ENCODE peak calls at places on chromosomes 13 and 19, in ten cellular contexts. L is transverse colon; S is breast epithelium; W is CD8-positive, alpha-beta memory T cell; C is cardiac muscle cell; J is adrenal gland; F is bronchial epithelial cell; G is BE2C; A is brain microvascular endothelial cell; N is BJ. M is an unnamed sample. For H3K27me3 and H3K36me3, the result is how much of the 10 kb centered on the place peaks cover.

GRCh38 chr13:19596960-19597361 is 35.6 kb upstream of the TPTE2 start:
- DNase-seq in S (no peak), N (no peak), F (peak), G (no peak), W (no peak), A (no peak), J (no peak), C (peak), L (no peak), M (peak)

GRCh38 chr13:37715606-37716015 is 117.0 kb upstream of the POSTN start:
- DNase-seq in N (no peak), F (peak), S (no peak), L (no peak), A (peak), G (no peak), J (no peak), C (peak), W (no peak), M (no peak)

GRCh38 chr13:84553252-84553651 is 671.0 kb upstream of the SLITRK1 start:
- DNase-seq in L (no peak), F (peak), C (no peak), N (no peak), J (peak), G (no peak), S (no peak), W (no peak), A (no peak), M (no peak)

GRCh38 chr13:29956771-29957170 is 106.4 kb upstream of the UBL3 start:
- DNase-seq in J (no peak), S (no peak), W (no peak), G (no peak), F (no peak), A (no peak), C (no peak), N (no peak), L (no peak), M (no peak)

GRCh38 chr19:58154287-58154678 is 3.7 kb upstream of the ZNF329 start:
- DNase-seq in N (no peak), S (peak), C (peak), A (peak), L (peak), W (no peak), F (peak), J (peak), G (no peak), M (no peak)

GRCh38 chr19:2055871-2056809 is 5.1 kb upstream of the MKNK2 start:
- DNase-seq in F (peak), N (no peak), C (peak), A (no peak), S (no peak), J (no peak), L (peak), G (no peak), W (no peak), M (peak)

GRCh38 chr19:54455786-54456422 is 6.9 kb downstream of the LENG8 start:
- DNase-seq in W (no peak), F (no peak), S (no peak), L (no peak), C (no peak), G (no peak), J (no peak), N (no peak), A (no peak), M (no peak)

GRCh38 chr13:36919206-36919832 is 719 bp downstream of the SMAD9 start:
- DNase-seq in F (no peak), W (no peak), C (peak), J (peak), N (no peak), L (peak), G (peak), A (no peak), S (no peak), M (peak)

GRCh38 chr13:72920097-72920496 is 138.2 kb downstream of the PIBF1 start:
- DNase-seq in J (no peak), S (no peak), A (no peak), C (no peak), G (no peak), W (no peak), N (no peak), L (no peak), F (no peak), M (peak)

GRCh38 chr19:17105548-17105947 is 30.0 kb downstream of the MYO9B start:
- DNase-seq in A (no peak), N (no peak), J (no peak), G (no peak), W (no peak), L (no peak), F (no peak), S (no peak), C (no peak), M (no peak)

GRCh38 chr13:39557285-39557955 is 45.6 kb downstream of the LHFPL6 start:
- DNase-seq in G (no peak), L (no peak), N (no peak), A (no peak), F (no peak), J (no peak), S (no peak), W (no peak), C (no peak), M (no peak)

GRCh38 chr13:39559838-39560237 is 43.2 kb downstream of the LHFPL6 start:
- DNase-seq in L (no peak), N (no peak), G (no peak), J (no peak), A (no peak), W (no peak), F (no peak), C (no peak), S (no peak), M (no peak)

GRCh38 chr13:39552233-39552632 is 50.8 kb downstream of the LHFPL6 start:
- DNase-seq in C (no peak), L (no peak), A (no peak), W (no peak), N (no peak), G (no peak), F (no peak), S (no peak), J (no peak), M (no peak)

GRCh38 chr13:39554371-39554770 is 48.6 kb downstream of the LHFPL6 start:
- DNase-seq in G (no peak), C (no peak), S (no peak), W (no peak), J (no peak), A (no peak), F (no peak), N (no peak), L (no peak), M (no peak)

GRCh38 chr13:39556856-39557255 is 46.1 kb downstream of the LHFPL6 start:
- DNase-seq in S (no peak), C (no peak), W (no peak), L (no peak), F (no peak), A (no peak), G (no peak), J (no peak), N (no peak), M (no peak)
- H3K27me3 ChIP-seq in S (under half), C (under half), W (under half), L (under half), F (under half), A (under half), G (under half), J (under half), N (under half), M (under half)

DNA sequence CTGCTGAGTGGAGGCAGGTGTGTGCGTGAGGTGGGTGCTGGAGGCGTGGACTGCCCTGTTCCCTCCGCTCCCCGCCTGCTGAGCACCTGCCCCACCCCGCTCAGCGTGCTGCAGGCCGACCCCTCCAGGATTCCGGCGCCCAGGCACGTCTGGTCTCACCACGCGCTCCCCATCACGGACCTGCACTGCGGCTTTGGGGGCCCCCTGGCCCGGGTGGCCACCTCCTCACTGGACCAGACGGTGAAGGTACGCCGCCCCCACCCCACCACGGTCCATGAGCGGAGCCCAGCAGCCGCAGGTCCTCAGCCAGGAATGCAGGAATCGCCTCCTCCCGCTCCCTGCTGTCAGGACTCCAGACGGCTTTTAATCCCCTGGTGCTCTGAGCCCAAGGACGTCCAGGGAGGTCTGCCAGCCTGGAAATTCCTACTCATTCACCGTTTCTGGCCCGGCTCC is 6.0 kb downstream of the WDR18 start:
- DNase-seq in W (no peak), J (peak), L (no peak), A (no peak), N (no peak), S (no peak), F (no peak), G (no peak), C (no peak), M (peak)
- H3K36me3 ChIP-seq in W (under half), J (under half), L (under half), A (under half), N (under half), S (under half), F (under half), G (half or more), C (under half), M (under half)

GRCh38 chr19:3272952-3273351 is 48.5 kb downstream of the CELF5 start:
- DNase-seq in C (no peak), G (no peak), S (no peak), J (no peak), L (no peak), F (no peak), N (no peak), A (no peak), W (no peak), M (no peak)
- H3K27me3 ChIP-seq in C (under half), G (under half), S (under half), J (under half), L (half or more), F (under half), N (under half), A (under half), W (under half), M (under half)

DNA sequence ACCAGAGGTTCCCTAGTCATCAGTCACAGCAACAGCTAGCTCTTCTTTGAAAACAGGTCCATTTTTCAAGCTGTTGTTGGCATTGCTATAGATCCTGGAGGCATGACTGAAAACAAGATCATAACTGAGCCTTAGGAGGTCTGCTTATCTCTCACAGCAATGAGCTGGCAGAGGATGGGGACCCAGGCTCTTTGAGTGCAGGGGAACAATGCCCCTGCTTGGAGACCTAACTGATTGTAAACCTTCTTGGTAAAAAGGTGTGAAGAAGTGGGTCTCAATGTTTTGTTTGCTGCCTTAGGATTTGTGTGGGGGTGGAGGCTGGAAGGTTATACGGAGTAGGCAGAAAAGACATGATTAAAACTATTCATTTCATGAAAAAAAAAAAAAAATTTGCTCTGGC is 94.6 kb downstream of the EFNB2 start:
- DNase-seq in W (no peak), F (peak), A (peak), J (no peak), S (no peak), N (no peak), L (no peak), G (no peak), C (peak), M (no peak)
- H3K36me3 ChIP-seq in W (under half), F (under half), A (under half), J (under half), S (under half), N (under half), L (under half), G (under half), C (under half), M (under half)

DNA sequence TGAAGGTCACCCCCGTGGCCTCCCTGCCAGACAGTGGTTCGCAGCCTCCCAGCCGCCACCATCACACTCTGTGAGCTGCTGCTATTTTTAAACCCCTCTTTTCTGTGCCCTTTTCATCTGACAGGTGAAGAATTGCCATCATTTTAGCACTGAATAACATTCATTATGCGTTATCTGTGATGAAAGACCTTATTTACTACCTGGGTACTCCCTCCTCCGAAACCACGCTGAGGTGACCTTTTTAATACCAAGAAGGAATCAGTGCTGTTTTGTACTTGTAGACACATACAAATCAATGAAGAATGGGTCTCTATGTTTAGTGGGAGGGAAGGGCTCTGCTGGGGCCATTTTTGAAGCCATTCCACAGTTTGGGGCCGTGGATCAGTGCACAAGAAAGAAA is 148.9 kb upstream of the GPR12 start:
- DNase-seq in J (no peak), S (no peak), W (no peak), F (no peak), G (no peak), L (no peak), N (no peak), C (no peak), A (no peak), M (no peak)
- H3K27me3 ChIP-seq in J (under half), S (under half), W (under half), F (under half), G (under half), L (under half), N (under half), C (under half), A (under half), M (under half)

GRCh38 chr19:15928321-15928720 is 6.0 kb downstream of the CYP4F11 start:
- DNase-seq in W (no peak), F (no peak), N (no peak), A (no peak), C (no peak), S (no peak), G (no peak), J (no peak), L (no peak), M (no peak)
- H3K36me3 ChIP-seq in W (under half), F (under half), N (under half), A (under half), C (under half), S (under half), G (under half), J (under half), L (under half), M (under half)

DNA sequence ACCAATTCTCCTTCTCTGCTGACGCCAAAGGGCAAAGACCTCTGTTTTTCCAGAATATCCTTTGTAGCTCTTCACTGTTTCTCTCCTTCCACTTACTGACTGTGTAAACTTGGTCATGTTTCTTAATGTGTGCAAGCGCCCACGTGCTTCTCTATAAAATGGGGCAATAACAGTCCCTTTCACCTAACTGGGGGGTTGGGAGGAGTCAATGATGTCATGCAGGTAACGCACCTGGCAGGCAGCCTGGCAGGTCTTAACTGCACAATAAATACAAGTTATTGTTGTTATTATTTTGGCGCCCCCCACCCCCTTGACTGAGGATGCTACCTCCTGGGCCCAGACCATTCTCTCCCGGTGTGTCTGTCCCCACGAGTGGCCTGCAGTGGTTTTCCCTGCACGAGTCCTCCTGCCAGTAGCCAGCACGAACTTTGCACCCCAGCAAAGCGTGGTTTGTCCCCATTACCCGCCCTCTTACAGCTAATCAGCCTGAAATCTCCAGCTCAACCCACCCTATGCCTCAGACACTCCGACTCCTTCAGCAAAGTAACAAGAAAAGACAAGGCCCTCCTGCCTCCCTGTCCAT is 5.3 kb downstream of the SBSN start:
- DNase-seq in F (no peak), L (no peak), S (no peak), W (no peak), N (no peak), G (no peak), J (no peak), C (no peak), A (no peak), M (no peak)
- H3K27me3 ChIP-seq in F (under half), L (under half), S (under half), W (under half), N (under half), G (under half), J (under half), C (under half), A (under half), M (under half)

DNA sequence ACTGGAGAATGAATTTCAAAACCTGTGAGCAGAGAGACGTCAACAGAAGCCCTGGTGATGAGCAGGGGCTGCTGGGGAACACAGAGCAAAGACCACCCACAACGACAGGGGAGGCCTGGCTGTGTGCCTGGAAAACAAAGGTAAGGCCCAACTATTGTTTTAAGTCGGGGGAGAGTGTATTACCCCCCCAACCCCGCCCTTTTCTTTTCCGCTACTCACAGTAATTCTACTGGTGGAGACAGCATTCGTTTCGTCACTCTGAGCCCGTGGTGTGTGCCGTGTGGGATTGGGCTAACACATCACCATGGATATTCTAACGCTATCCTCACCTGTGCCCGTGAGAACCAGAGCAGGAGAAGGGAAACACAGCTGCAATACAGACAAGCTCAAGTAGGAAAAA is 18.6 kb upstream of the ADPRHL1 start:
- DNase-seq in C (no peak), G (no peak), L (no peak), N (no peak), S (no peak), F (no peak), J (no peak), W (no peak), A (no peak), M (no peak)
- H3K36me3 ChIP-seq in C (under half), G (half or more), L (under half), N (under half), S (under half), F (under half), J (under half), W (under half), A (under half), M (under half)

GRCh38 chr13:111484959-111485358 is 164.5 kb downstream of the TEX29 start:
- DNase-seq in A (no peak), F (no peak), G (no peak), L (no peak), W (no peak), C (no peak), N (no peak), S (no peak), J (no peak), M (no peak)
- H3K27me3 ChIP-seq in A (under half), F (under half), G (under half), L (under half), W (under half), C (under half), N (under half), S (under half), J (under half), M (under half)

DNA sequence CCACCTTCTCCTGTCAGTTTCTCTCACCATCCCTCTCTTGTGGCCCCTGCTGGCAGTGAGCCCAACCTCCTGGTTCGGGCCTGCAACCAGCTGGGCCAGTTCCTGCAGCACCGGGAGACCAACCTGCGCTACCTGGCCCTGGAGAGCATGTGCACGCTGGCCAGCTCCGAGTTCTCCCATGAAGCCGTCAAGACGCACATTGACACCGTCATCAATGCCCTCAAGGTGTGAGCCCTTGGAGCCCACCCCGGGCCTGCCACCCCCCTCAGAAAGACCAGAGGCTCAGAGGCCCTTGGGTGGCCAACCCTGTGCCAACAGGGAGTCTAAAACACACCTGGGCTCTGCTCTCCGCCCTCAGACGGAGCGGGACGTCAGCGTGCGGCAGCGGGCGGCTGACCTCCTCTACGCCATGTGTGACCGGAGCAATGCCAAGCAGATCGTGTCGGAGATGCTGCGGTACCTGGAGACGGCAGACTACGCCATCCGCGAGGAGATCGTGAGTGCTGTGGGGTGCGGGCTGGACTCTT is 13.8 kb downstream of the FUZ start:
- DNase-seq in W (no peak), L (no peak), C (no peak), S (no peak), A (no peak), G (no peak), N (no peak), J (no peak), F (no peak), M (no peak)
- H3K36me3 ChIP-seq in W (under half), L (under half), C (under half), S (under half), A (half or more), G (under half), N (half or more), J (half or more), F (under half), M (half or more)

M was measured in MG63.